ENCODE peak calls at places on chromosomes 13 and 19, in six cellular contexts. P is C1 segment of cervical spinal cord; H is MM.1S; L is stimulated activated CD8-positive, alpha-beta memory T cell treated with anti-CD3 and anti-CD28 coated beads, Interleukin-7, amount 100 ng/mL, for 1 hour; R is EL; U is RPMI7951. X is an unnamed sample.

GRCh38 chr13:85313761-85314503 is 485.3 kb downstream of the SLITRK6 start:
- DNase-seq in P (no peak), H (no peak), L (no peak), R (peak), U (peak), X (peak)

GRCh38 chr13:98279473-98280175 is 102.6 kb upstream of the RNF113B start:
- DNase-seq in P (peak), H (no peak), L (no peak), R (no peak), U (no peak), X (no peak)

GRCh38 chr13:110162053-110162452 is 144.9 kb downstream of the COL4A1 start:
- DNase-seq in P (no peak), H (no peak), L (no peak), R (no peak), U (no peak), X (no peak)

GRCh38 chr19:55688422-55689218 is 13.6 kb downstream of the EPN1 start:
- DNase-seq in P (no peak), H (no peak), L (no peak), R (no peak), U (no peak), X (no peak)

GRCh38 chr19:11767633-11768133 is 883 bp downstream of the ZNF441 start:
- DNase-seq in P (peak), H (peak), L (no peak), R (peak), U (peak), X (peak)

GRCh38 chr19:19662866-19663291 is 597 bp downstream of the ATP13A1 start:
- DNase-seq in P (no peak), H (no peak), L (no peak), R (no peak), U (peak), X (no peak)

GRCh38 chr19:13817018-13817614 is 21.9 kb downstream of the ZSWIM4 start:
- DNase-seq in P (no peak), H (peak), L (no peak), R (no peak), U (no peak), X (no peak)

GRCh38 chr13:25384747-25385270 is 13.0 kb downstream of the ATP8A2 start:
- DNase-seq in P (no peak), H (no peak), L (no peak), R (no peak), U (no peak), X (no peak)

GRCh38 chr19:49136771-49137171 is 17.4 kb downstream of the PPFIA3 start:
- DNase-seq in P (no peak), H (no peak), L (no peak), R (no peak), U (no peak), X (no peak)

GRCh38 chr19:40785526-40785925 is 7.5 kb downstream of the RAB4B start:
- DNase-seq in P (no peak), H (no peak), L (no peak), R (no peak), U (no peak), X (no peak)

GRCh38 chr19:29547981-29548380 is 22.2 kb downstream of the VSTM2B start:
- DNase-seq in P (no peak), H (no peak), L (no peak), R (no peak), U (no peak), X (no peak)

GRCh38 chr19:18987456-18987855 is 45.9 kb downstream of the SUGP2 start:
- DNase-seq in P (no peak), H (no peak), L (no peak), R (no peak), U (no peak), X (no peak)

GRCh38 chr13:98951266-98951665 is 26.6 kb downstream of the DOCK9 start:
- DNase-seq in P (no peak), H (no peak), L (no peak), R (no peak), U (no peak), X (no peak)

GRCh38 chr13:50444726-50445125 is 398.8 kb downstream of the DLEU7 start:
- DNase-seq in P (no peak), H (no peak), L (no peak), R (no peak), U (no peak), X (no peak)

GRCh38 chr19:6510618-6511017 is 8.5 kb upstream of the TUBB4A start:
- DNase-seq in P (no peak), H (no peak), L (no peak), R (no peak), U (no peak), X (no peak)

GRCh38 chr19:31616031-31616430 is 266.8 kb upstream of the TSHZ3 start:
- DNase-seq in P (no peak), H (no peak), L (no peak), R (no peak), U (no peak), X (no peak)

GRCh38 chr19:9406798-9407352 is 28.5 kb downstream of the ZNF266 start:
- DNase-seq in P (peak), H (no peak), L (no peak), R (peak), U (peak), X (peak)

GRCh38 chr19:40592170-40592569 is 9.0 kb upstream of the LTBP4 start:
- DNase-seq in P (no peak), H (peak), L (no peak), R (peak), U (peak), X (no peak)

GRCh38 chr13:41802684-41803554 is 158.0 kb downstream of the VWA8 start:
- DNase-seq in P (no peak), H (no peak), L (no peak), R (peak), U (peak), X (peak)

GRCh38 chr13:61370520-61370919 is 45.1 kb downstream of the PCDH20 start:
- DNase-seq in P (no peak), H (peak), L (no peak), R (no peak), U (no peak), X (no peak)

GRCh38 chr19:10871711-10872550 is 578 bp downstream of the CARM1 start:
- DNase-seq in P (peak), H (peak), L (no peak), R (peak), U (no peak), X (peak)

GRCh38 chr13:36530050-36530789 is 97.9 kb downstream of the CCNA1 start:
- DNase-seq in P (no peak), H (no peak), L (no peak), R (no peak), U (no peak), X (peak)

GRCh38 chr19:7596191-7596937 is 701 bp downstream of the CAMSAP3 start:
- DNase-seq in P (no peak), H (no peak), L (no peak), R (no peak), U (no peak), X (no peak)

X was measured in adipocyte.